ENCODE peak calls at places on chromosomes 6 and 20, in eight cellular contexts. One of them, this sample, is unnamed.

GRCh38 chr6:145643760-145644159 is 91.6 kb downstream of the EPM2A start:
- DNase-seq in NCI-H2081: no peak
- DNase-seq in EH: peak
- DNase-seq in stimulated activated CD8-positive, alpha-beta memory T cell treated with anti-CD3 and anti-CD28 coated beads, Interleukin-2, amount 100 ng/mL, for 1 hour: no peak
- DNase-seq in MG63: no peak
- DNase-seq in uterus: no peak
- DNase-seq in A549: no peak
- DNase-seq in activated CD4-positive, alpha-beta T cell treated with anti-CD3 and anti-CD28 coated beads, Interleukin-2, amount 50 U/mL, for 48 hours: no peak
- DNase-seq in this sample: no peak

GRCh38 chr6:24981385-24981758 is 45.6 kb upstream of the RIPOR2 start:
- DNase-seq in NCI-H2081: no peak
- DNase-seq in EH: peak
- DNase-seq in stimulated activated CD8-positive, alpha-beta memory T cell treated with anti-CD3 and anti-CD28 coated beads, Interleukin-2, amount 100 ng/mL, for 1 hour: no peak
- DNase-seq in MG63: peak
- DNase-seq in uterus: no peak
- DNase-seq in A549: no peak
- DNase-seq in activated CD4-positive, alpha-beta T cell treated with anti-CD3 and anti-CD28 coated beads, Interleukin-2, amount 50 U/mL, for 48 hours: no peak
- DNase-seq in this sample: no peak

GRCh38 chr6:29531668-29532067 is 27.9 kb downstream of the UBD start:
- DNase-seq in NCI-H2081: no peak
- DNase-seq in EH: no peak
- DNase-seq in stimulated activated CD8-positive, alpha-beta memory T cell treated with anti-CD3 and anti-CD28 coated beads, Interleukin-2, amount 100 ng/mL, for 1 hour: no peak
- DNase-seq in MG63: no peak
- DNase-seq in uterus: no peak
- DNase-seq in A549: no peak
- DNase-seq in activated CD4-positive, alpha-beta T cell treated with anti-CD3 and anti-CD28 coated beads, Interleukin-2, amount 50 U/mL, for 48 hours: peak
- DNase-seq in this sample: no peak

GRCh38 chr20:39800548-39800947 is 838.4 kb downstream of the DHX35 start:
- DNase-seq in NCI-H2081: no peak
- DNase-seq in EH: peak
- DNase-seq in stimulated activated CD8-positive, alpha-beta memory T cell treated with anti-CD3 and anti-CD28 coated beads, Interleukin-2, amount 100 ng/mL, for 1 hour: no peak
- DNase-seq in MG63: peak
- DNase-seq in uterus: peak
- DNase-seq in A549: peak
- DNase-seq in activated CD4-positive, alpha-beta T cell treated with anti-CD3 and anti-CD28 coated beads, Interleukin-2, amount 50 U/mL, for 48 hours: no peak
- DNase-seq in this sample: peak

GRCh38 chr6:168355716-168356522 is 36.3 kb upstream of the DACT2 start:
- DNase-seq in NCI-H2081: peak
- DNase-seq in EH: no peak
- DNase-seq in stimulated activated CD8-positive, alpha-beta memory T cell treated with anti-CD3 and anti-CD28 coated beads, Interleukin-2, amount 100 ng/mL, for 1 hour: no peak
- DNase-seq in MG63: peak
- DNase-seq in uterus: peak
- DNase-seq in A549: peak
- DNase-seq in activated CD4-positive, alpha-beta T cell treated with anti-CD3 and anti-CD28 coated beads, Interleukin-2, amount 50 U/mL, for 48 hours: peak
- DNase-seq in this sample: peak

GRCh38 chr6:33758807-33759206 is 12.1 kb upstream of the IP6K3 start:
- DNase-seq in NCI-H2081: peak
- DNase-seq in EH: no peak
- DNase-seq in stimulated activated CD8-positive, alpha-beta memory T cell treated with anti-CD3 and anti-CD28 coated beads, Interleukin-2, amount 100 ng/mL, for 1 hour: no peak
- DNase-seq in MG63: no peak
- DNase-seq in uterus: no peak
- DNase-seq in A549: no peak
- DNase-seq in activated CD4-positive, alpha-beta T cell treated with anti-CD3 and anti-CD28 coated beads, Interleukin-2, amount 50 U/mL, for 48 hours: no peak
- DNase-seq in this sample: no peak

GRCh38 chr6:159655409-159655988 is 37.5 kb downstream of the SOD2 start:
- DNase-seq in NCI-H2081: no peak
- DNase-seq in EH: no peak
- DNase-seq in stimulated activated CD8-positive, alpha-beta memory T cell treated with anti-CD3 and anti-CD28 coated beads, Interleukin-2, amount 100 ng/mL, for 1 hour: no peak
- DNase-seq in MG63: no peak
- DNase-seq in uterus: no peak
- DNase-seq in A549: no peak
- DNase-seq in activated CD4-positive, alpha-beta T cell treated with anti-CD3 and anti-CD28 coated beads, Interleukin-2, amount 50 U/mL, for 48 hours: no peak
- DNase-seq in this sample: no peak

GRCh38 chr20:60302875-60303274 is 344.7 kb downstream of the CDH26 start:
- DNase-seq in NCI-H2081: no peak
- DNase-seq in EH: no peak
- DNase-seq in stimulated activated CD8-positive, alpha-beta memory T cell treated with anti-CD3 and anti-CD28 coated beads, Interleukin-2, amount 100 ng/mL, for 1 hour: no peak
- DNase-seq in MG63: no peak
- DNase-seq in uterus: no peak
- DNase-seq in A549: no peak
- DNase-seq in activated CD4-positive, alpha-beta T cell treated with anti-CD3 and anti-CD28 coated beads, Interleukin-2, amount 50 U/mL, for 48 hours: no peak
- DNase-seq in this sample: no peak

GRCh38 chr6:41713161-41713649 is 22.2 kb downstream of the TFEB start:
- DNase-seq in NCI-H2081: peak
- DNase-seq in EH: peak
- DNase-seq in stimulated activated CD8-positive, alpha-beta memory T cell treated with anti-CD3 and anti-CD28 coated beads, Interleukin-2, amount 100 ng/mL, for 1 hour: no peak
- DNase-seq in MG63: peak
- DNase-seq in uterus: peak
- DNase-seq in A549: peak
- DNase-seq in activated CD4-positive, alpha-beta T cell treated with anti-CD3 and anti-CD28 coated beads, Interleukin-2, amount 50 U/mL, for 48 hours: no peak
- DNase-seq in this sample: no peak

GRCh38 chr6:80520195-80520594 is 413.7 kb downstream of the BCKDHB start:
- DNase-seq in NCI-H2081: no peak
- DNase-seq in EH: peak
- DNase-seq in stimulated activated CD8-positive, alpha-beta memory T cell treated with anti-CD3 and anti-CD28 coated beads, Interleukin-2, amount 100 ng/mL, for 1 hour: no peak
- DNase-seq in MG63: no peak
- DNase-seq in uterus: no peak
- DNase-seq in A549: no peak
- DNase-seq in activated CD4-positive, alpha-beta T cell treated with anti-CD3 and anti-CD28 coated beads, Interleukin-2, amount 50 U/mL, for 48 hours: no peak
- DNase-seq in this sample: peak

This sample was measured in AG10803.